ENCODE peak calls at places on chromosomes 13 and 19, in ten cellular contexts. G is fibroblast of the aortic adventitia; P is HEK293T; T is mammary epithelial cell; S is uterus; V is left ventricle myocardium inferior; Q is stimulated activated CD8-positive, alpha-beta memory T cell treated with anti-CD3 and anti-CD28 coated beads, Interleukin-15, amount 100 ng/mL, for 1 hour; R is AG04450; Y is M059J; O is effector CD4-positive, alpha-beta T cell. E is an unnamed sample.

GRCh38 chr19:30870861-30871260 is 478.4 kb downstream of the TSHZ3 start:
- DNase-seq in G (peak; percentile 1), P (no peak), T (no peak), S (no peak), V (no peak), Q (no peak), R (no peak), Y (peak; percentile 1), O (no peak), E (no peak)

GRCh38 chr19:30521937-30522336 is 149.8 kb downstream of the ZNF536 start:
- DNase-seq in G (no peak), P (no peak), T (no peak), S (no peak), V (no peak), Q (no peak), R (no peak), Y (no peak), O (no peak), E (no peak)

GRCh38 chr19:49988433-49988832 is 27.5 kb upstream of the SIGLEC11 start:
- DNase-seq in G (no peak), P (no peak), T (peak; percentile 35), S (no peak), V (no peak), Q (no peak), R (peak; percentile 21), Y (peak; percentile 83), O (no peak), E (peak; percentile 12)

GRCh38 chr19:8609210-8610040 is 1.1 kb downstream of the ADAMTS10 start:
- DNase-seq in G (peak; percentile 60), P (peak; percentile 53), T (no peak), S (peak; percentile 52), V (peak; percentile 71), Q (no peak), R (no peak), Y (peak; percentile 46), O (no peak), E (no peak)

GRCh38 chr13:33057019-33057785 is 41.0 kb downstream of the KL start:
- DNase-seq in G (peak; percentile 62), P (peak; percentile 45), T (peak; percentile 2), S (no peak), V (no peak), Q (no peak), R (no peak), Y (peak; percentile 24), O (no peak), E (no peak)

GRCh38 chr13:110415669-110416068 is 108.6 kb downstream of the COL4A2 start:
- DNase-seq in G (no peak), P (no peak), T (peak; percentile 78), S (peak; percentile 46), V (no peak), Q (no peak), R (no peak), Y (peak; percentile 54), O (no peak), E (peak; percentile 62)

GRCh38 chr13:109146393-109146792 is 517.0 kb downstream of the MYO16 start:
- DNase-seq in G (no peak), P (no peak), T (no peak), S (no peak), V (no peak), Q (no peak), R (no peak), Y (no peak), O (no peak), E (no peak)

GRCh38 chr13:22053053-22053452 is 382.2 kb downstream of the FGF9 start:
- DNase-seq in G (no peak), P (no peak), T (no peak), S (no peak), V (no peak), Q (no peak), R (no peak), Y (no peak), O (no peak), E (no peak)

GRCh38 chr19:38263696-38264485 is 482 bp upstream of the SPINT2 start:
- DNase-seq in G (peak; percentile 46), P (no peak), T (peak; percentile 95), S (no peak), V (no peak), Q (peak; percentile 48), R (no peak), Y (peak; percentile 93), O (peak; percentile 49), E (peak; percentile 67)

GRCh38 chr19:19642506-19643157 is 825 bp downstream of the GMIP start:
- DNase-seq in G (no peak), P (no peak), T (no peak), S (no peak), V (no peak), Q (no peak), R (no peak), Y (peak; percentile 26), O (no peak), E (no peak)

GRCh38 chr13:32501058-32501457 is 37.5 kb downstream of the N4BP2L2 start:
- DNase-seq in G (no peak), P (no peak), T (no peak), S (no peak), V (no peak), Q (no peak), R (no peak), Y (no peak), O (no peak), E (no peak)

GRCh38 chr13:98423417-98423816 is 153.5 kb downstream of the STK24 start:
- DNase-seq in G (no peak), P (no peak), T (no peak), S (no peak), V (no peak), Q (no peak), R (no peak), Y (no peak), O (no peak), E (no peak)

GRCh38 chr19:38032951-38033350 is 125.9 kb downstream of the SIPA1L3 start:
- DNase-seq in G (peak; percentile 65), P (no peak), T (no peak), S (no peak), V (no peak), Q (no peak), R (no peak), Y (no peak), O (no peak), E (no peak)

GRCh38 chr19:57934820-57935665 is at the start of gene ZNF418:
- DNase-seq in G (peak; percentile 87), P (no peak), T (peak; percentile 85), S (peak; percentile 54), V (peak; percentile 42), Q (no peak), R (peak; percentile 43), Y (peak; percentile 89), O (no peak), E (peak; percentile 53)

GRCh38 chr19:7908742-7909461 is 5.2 kb downstream of the MAP2K7 start:
- DNase-seq in G (no peak), P (no peak), T (no peak), S (peak; percentile 12), V (no peak), Q (no peak), R (no peak), Y (no peak), O (no peak), E (no peak)

GRCh38 chr13:80379245-80379644 is 38.3 kb upstream of the SPRY2 start:
- DNase-seq in G (peak; percentile 15), P (no peak), T (peak; percentile 63), S (no peak), V (no peak), Q (no peak), R (no peak), Y (peak; percentile 63), O (no peak), E (peak; percentile 34)

GRCh38 chr19:4714016-4714415 is 9.6 kb downstream of the DPP9 start:
- DNase-seq in G (no peak), P (no peak), T (no peak), S (no peak), V (no peak), Q (no peak), R (no peak), Y (no peak), O (no peak), E (no peak)

GRCh38 chr13:45121421-45121820 is 1.1 kb downstream of the GTF2F2 start:
- DNase-seq in G (peak; percentile 42), P (peak; percentile 23), T (peak; percentile 43), S (no peak), V (no peak), Q (no peak), R (no peak), Y (peak; percentile 38), O (no peak), E (no peak)

GRCh38 chr13:49303533-49304252 is 56.0 kb downstream of the CDADC1 start:
- DNase-seq in G (no peak), P (no peak), T (peak; percentile 24), S (no peak), V (no peak), Q (no peak), R (no peak), Y (peak; percentile 8), O (no peak), E (no peak)

GRCh38 chr19:41530761-41531301 is 45.1 kb upstream of the CEACAM21 start:
- DNase-seq in G (no peak), P (no peak), T (no peak), S (no peak), V (no peak), Q (no peak), R (no peak), Y (no peak), O (no peak), E (no peak)

GRCh38 chr13:69178000-69178399 is 929.6 kb upstream of the ATXN8OS start:
- DNase-seq in G (no peak), P (no peak), T (no peak), S (no peak), V (no peak), Q (no peak), R (no peak), Y (no peak), O (no peak), E (no peak)

E was measured in epithelial cell of prostate.